ENCODE peak calls at places on chromosomes 2 and 18, in six cellular contexts. One of them, this sample, is unnamed.

GRCh38 chr18:31489311-31489710 is 8.7 kb upstream of the DSG2 start:
- DNase-seq in activated CD4-positive, alpha-beta T cell treated with anti-CD3 and anti-CD28 coated beads, Interleukin-2, amount 50 U/mL, for 24 hours: no peak
- DNase-seq in memory B cell: no peak
- DNase-seq in tibial artery: no peak
- DNase-seq in A549: no peak
- DNase-seq in iris pigment epithelial cell: peak; percentile 12
- DNase-seq in this sample: no peak

GRCh38 chr18:58005885-58006523 is 38.0 kb upstream of the NEDD4L start:
- DNase-seq in activated CD4-positive, alpha-beta T cell treated with anti-CD3 and anti-CD28 coated beads, Interleukin-2, amount 50 U/mL, for 24 hours: no peak
- DNase-seq in memory B cell: no peak
- DNase-seq in tibial artery: no peak
- DNase-seq in A549: no peak
- DNase-seq in iris pigment epithelial cell: peak; percentile 34
- DNase-seq in this sample: no peak

GRCh38 chr18:69935319-69936190 is 12.1 kb downstream of the CD226 start:
- DNase-seq in activated CD4-positive, alpha-beta T cell treated with anti-CD3 and anti-CD28 coated beads, Interleukin-2, amount 50 U/mL, for 24 hours: peak; percentile 48
- DNase-seq in memory B cell: no peak
- DNase-seq in tibial artery: no peak
- DNase-seq in A549: no peak
- DNase-seq in iris pigment epithelial cell: no peak
- DNase-seq in this sample: no peak

GRCh38 chr2:238636269-238637073 is 209.7 kb downstream of the ASB1 start:
- DNase-seq in activated CD4-positive, alpha-beta T cell treated with anti-CD3 and anti-CD28 coated beads, Interleukin-2, amount 50 U/mL, for 24 hours: no peak
- DNase-seq in memory B cell: no peak
- DNase-seq in tibial artery: no peak
- DNase-seq in A549: no peak
- DNase-seq in iris pigment epithelial cell: no peak
- DNase-seq in this sample: no peak

GRCh38 chr2:29526587-29527586 is 394.5 kb downstream of the ALK start:
- DNase-seq in activated CD4-positive, alpha-beta T cell treated with anti-CD3 and anti-CD28 coated beads, Interleukin-2, amount 50 U/mL, for 24 hours: no peak
- DNase-seq in memory B cell: no peak
- DNase-seq in tibial artery: no peak
- DNase-seq in A549: no peak
- DNase-seq in iris pigment epithelial cell: no peak
- DNase-seq in this sample: no peak

GRCh38 chr2:155815851-155816250 is 516.7 kb downstream of the NR4A2 start:
- DNase-seq in activated CD4-positive, alpha-beta T cell treated with anti-CD3 and anti-CD28 coated beads, Interleukin-2, amount 50 U/mL, for 24 hours: no peak
- DNase-seq in memory B cell: no peak
- DNase-seq in tibial artery: no peak
- DNase-seq in A549: peak; percentile 18
- DNase-seq in iris pigment epithelial cell: peak; percentile 18
- DNase-seq in this sample: no peak

GRCh38 chr2:181977661-181978350 is 7.8 kb upstream of the PPP1R1C start:
- DNase-seq in activated CD4-positive, alpha-beta T cell treated with anti-CD3 and anti-CD28 coated beads, Interleukin-2, amount 50 U/mL, for 24 hours: no peak
- DNase-seq in memory B cell: no peak
- DNase-seq in tibial artery: no peak
- DNase-seq in A549: peak; percentile 45
- DNase-seq in iris pigment epithelial cell: peak; percentile 70
- DNase-seq in this sample: no peak

GRCh38 chr18:75105551-75106254 is 103.2 kb downstream of the PTGR3 start:
- DNase-seq in activated CD4-positive, alpha-beta T cell treated with anti-CD3 and anti-CD28 coated beads, Interleukin-2, amount 50 U/mL, for 24 hours: no peak
- DNase-seq in memory B cell: no peak
- DNase-seq in tibial artery: no peak
- DNase-seq in A549: no peak
- DNase-seq in iris pigment epithelial cell: no peak
- DNase-seq in this sample: no peak

GRCh38 chr2:120617055-120617454 is 118.6 kb upstream of the GLI2 start:
- DNase-seq in activated CD4-positive, alpha-beta T cell treated with anti-CD3 and anti-CD28 coated beads, Interleukin-2, amount 50 U/mL, for 24 hours: no peak
- DNase-seq in memory B cell: no peak
- DNase-seq in tibial artery: no peak
- DNase-seq in A549: no peak
- DNase-seq in iris pigment epithelial cell: no peak
- DNase-seq in this sample: no peak

GRCh38 chr2:85709385-85709784 is 15.2 kb downstream of the GNLY start:
- DNase-seq in activated CD4-positive, alpha-beta T cell treated with anti-CD3 and anti-CD28 coated beads, Interleukin-2, amount 50 U/mL, for 24 hours: no peak
- DNase-seq in memory B cell: no peak
- DNase-seq in tibial artery: peak; percentile 63
- DNase-seq in A549: no peak
- DNase-seq in iris pigment epithelial cell: peak; percentile 67
- DNase-seq in this sample: peak; percentile 65

GRCh38 chr2:233252227-233252626 is 754 bp downstream of the ATG16L1 start:
- DNase-seq in activated CD4-positive, alpha-beta T cell treated with anti-CD3 and anti-CD28 coated beads, Interleukin-2, amount 50 U/mL, for 24 hours: no peak
- DNase-seq in memory B cell: no peak
- DNase-seq in tibial artery: no peak
- DNase-seq in A549: no peak
- DNase-seq in iris pigment epithelial cell: no peak
- DNase-seq in this sample: no peak

GRCh38 chr2:78431241-78431640 is 594.3 kb upstream of the REG3G start:
- DNase-seq in activated CD4-positive, alpha-beta T cell treated with anti-CD3 and anti-CD28 coated beads, Interleukin-2, amount 50 U/mL, for 24 hours: no peak
- DNase-seq in memory B cell: no peak
- DNase-seq in tibial artery: no peak
- DNase-seq in A549: peak; percentile 3
- DNase-seq in iris pigment epithelial cell: no peak
- DNase-seq in this sample: no peak

GRCh38 chr2:47008381-47009280 is 93.0 kb upstream of the MCFD2 start:
- DNase-seq in activated CD4-positive, alpha-beta T cell treated with anti-CD3 and anti-CD28 coated beads, Interleukin-2, amount 50 U/mL, for 24 hours: no peak
- DNase-seq in memory B cell: no peak
- DNase-seq in tibial artery: peak; percentile 94
- DNase-seq in A549: no peak
- DNase-seq in iris pigment epithelial cell: peak; percentile 49
- DNase-seq in this sample: no peak

GRCh38 chr2:85547089-85547858 is 8.3 kb downstream of the MAT2A start:
- DNase-seq in activated CD4-positive, alpha-beta T cell treated with anti-CD3 and anti-CD28 coated beads, Interleukin-2, amount 50 U/mL, for 24 hours: no peak
- DNase-seq in memory B cell: no peak
- DNase-seq in tibial artery: no peak
- DNase-seq in A549: no peak
- DNase-seq in iris pigment epithelial cell: no peak
- DNase-seq in this sample: no peak

GRCh38 chr18:808086-808485 is 4.0 kb downstream of the YES1 start:
- DNase-seq in activated CD4-positive, alpha-beta T cell treated with anti-CD3 and anti-CD28 coated beads, Interleukin-2, amount 50 U/mL, for 24 hours: no peak
- DNase-seq in memory B cell: no peak
- DNase-seq in tibial artery: no peak
- DNase-seq in A549: no peak
- DNase-seq in iris pigment epithelial cell: peak; percentile 31
- DNase-seq in this sample: no peak

GRCh38 chr18:35408843-35409261 is 31.7 kb upstream of the ZNF396 start:
- DNase-seq in activated CD4-positive, alpha-beta T cell treated with anti-CD3 and anti-CD28 coated beads, Interleukin-2, amount 50 U/mL, for 24 hours: no peak
- DNase-seq in memory B cell: no peak
- DNase-seq in tibial artery: no peak
- DNase-seq in A549: no peak
- DNase-seq in iris pigment epithelial cell: no peak
- DNase-seq in this sample: no peak

GRCh38 chr18:56747857-56748256 is 96.7 kb downstream of the WDR7 start:
- DNase-seq in activated CD4-positive, alpha-beta T cell treated with anti-CD3 and anti-CD28 coated beads, Interleukin-2, amount 50 U/mL, for 24 hours: no peak
- DNase-seq in memory B cell: no peak
- DNase-seq in tibial artery: no peak
- DNase-seq in A549: no peak
- DNase-seq in iris pigment epithelial cell: no peak
- DNase-seq in this sample: no peak

GRCh38 chr18:50138181-50139064 is 56.5 kb downstream of the MYO5B start:
- DNase-seq in activated CD4-positive, alpha-beta T cell treated with anti-CD3 and anti-CD28 coated beads, Interleukin-2, amount 50 U/mL, for 24 hours: no peak
- DNase-seq in memory B cell: no peak
- DNase-seq in tibial artery: no peak
- DNase-seq in A549: no peak
- DNase-seq in iris pigment epithelial cell: peak; percentile 38
- DNase-seq in this sample: no peak

GRCh38 chr2:37775908-37776250 is 104.4 kb upstream of the CDC42EP3 start:
- DNase-seq in activated CD4-positive, alpha-beta T cell treated with anti-CD3 and anti-CD28 coated beads, Interleukin-2, amount 50 U/mL, for 24 hours: no peak
- DNase-seq in memory B cell: no peak
- DNase-seq in tibial artery: no peak
- DNase-seq in A549: no peak
- DNase-seq in iris pigment epithelial cell: peak; percentile 74
- DNase-seq in this sample: no peak

GRCh38 chr18:23038712-23039111 is 96.6 kb upstream of the CABLES1 start:
- DNase-seq in activated CD4-positive, alpha-beta T cell treated with anti-CD3 and anti-CD28 coated beads, Interleukin-2, amount 50 U/mL, for 24 hours: no peak
- DNase-seq in memory B cell: no peak
- DNase-seq in tibial artery: no peak
- DNase-seq in A549: peak; percentile 27
- DNase-seq in iris pigment epithelial cell: peak; percentile 49
- DNase-seq in this sample: no peak

GRCh38 chr2:207311316-207312005 is 145.7 kb upstream of the KLF7 start:
- DNase-seq in activated CD4-positive, alpha-beta T cell treated with anti-CD3 and anti-CD28 coated beads, Interleukin-2, amount 50 U/mL, for 24 hours: no peak
- DNase-seq in memory B cell: no peak
- DNase-seq in tibial artery: peak; percentile 67
- DNase-seq in A549: peak; percentile 65
- DNase-seq in iris pigment epithelial cell: peak; percentile 99
- DNase-seq in this sample: no peak

GRCh38 chr2:43174368-43175186 is 51.8 kb downstream of the ZFP36L2 start:
- DNase-seq in activated CD4-positive, alpha-beta T cell treated with anti-CD3 and anti-CD28 coated beads, Interleukin-2, amount 50 U/mL, for 24 hours: peak; percentile 41
- DNase-seq in memory B cell: peak; percentile 78
- DNase-seq in tibial artery: no peak
- DNase-seq in A549: no peak
- DNase-seq in iris pigment epithelial cell: no peak
- DNase-seq in this sample: no peak

GRCh38 chr18:60053747-60054304 is 154.0 kb downstream of the PMAIP1 start:
- DNase-seq in activated CD4-positive, alpha-beta T cell treated with anti-CD3 and anti-CD28 coated beads, Interleukin-2, amount 50 U/mL, for 24 hours: no peak
- DNase-seq in memory B cell: no peak
- DNase-seq in tibial artery: no peak
- DNase-seq in A549: peak; percentile 94
- DNase-seq in iris pigment epithelial cell: peak; percentile 95
- DNase-seq in this sample: no peak

GRCh38 chr2:53811601-53812000 is 24.8 kb downstream of the ERLEC1 start:
- DNase-seq in activated CD4-positive, alpha-beta T cell treated with anti-CD3 and anti-CD28 coated beads, Interleukin-2, amount 50 U/mL, for 24 hours: no peak
- DNase-seq in memory B cell: no peak
- DNase-seq in tibial artery: no peak
- DNase-seq in A549: no peak
- DNase-seq in iris pigment epithelial cell: no peak
- DNase-seq in this sample: no peak

GRCh38 chr2:147008481-147008880 is 836.3 kb upstream of the ACVR2A start:
- DNase-seq in activated CD4-positive, alpha-beta T cell treated with anti-CD3 and anti-CD28 coated beads, Interleukin-2, amount 50 U/mL, for 24 hours: no peak
- DNase-seq in memory B cell: no peak
- DNase-seq in tibial artery: no peak
- DNase-seq in A549: no peak
- DNase-seq in iris pigment epithelial cell: no peak
- DNase-seq in this sample: no peak

GRCh38 chr2:151880586-151880985 is 52.4 kb upstream of the ARL5A start:
- DNase-seq in activated CD4-positive, alpha-beta T cell treated with anti-CD3 and anti-CD28 coated beads, Interleukin-2, amount 50 U/mL, for 24 hours: no peak
- DNase-seq in memory B cell: no peak
- DNase-seq in tibial artery: no peak
- DNase-seq in A549: no peak
- DNase-seq in iris pigment epithelial cell: no peak
- DNase-seq in this sample: no peak

GRCh38 chr2:201933792-201934229 is 99.8 kb upstream of the FZD7 start:
- DNase-seq in activated CD4-positive, alpha-beta T cell treated with anti-CD3 and anti-CD28 coated beads, Interleukin-2, amount 50 U/mL, for 24 hours: no peak
- DNase-seq in memory B cell: no peak
- DNase-seq in tibial artery: no peak
- DNase-seq in A549: no peak
- DNase-seq in iris pigment epithelial cell: peak; percentile 8
- DNase-seq in this sample: no peak

GRCh38 chr18:62109676-62110075 is 77.2 kb downstream of the PIGN start:
- DNase-seq in activated CD4-positive, alpha-beta T cell treated with anti-CD3 and anti-CD28 coated beads, Interleukin-2, amount 50 U/mL, for 24 hours: no peak
- DNase-seq in memory B cell: no peak
- DNase-seq in tibial artery: no peak
- DNase-seq in A549: no peak
- DNase-seq in iris pigment epithelial cell: no peak
- DNase-seq in this sample: no peak

GRCh38 chr18:33264566-33264965 is 176.0 kb downstream of the CCDC178 start:
- DNase-seq in activated CD4-positive, alpha-beta T cell treated with anti-CD3 and anti-CD28 coated beads, Interleukin-2, amount 50 U/mL, for 24 hours: no peak
- DNase-seq in memory B cell: no peak
- DNase-seq in tibial artery: no peak
- DNase-seq in A549: no peak
- DNase-seq in iris pigment epithelial cell: peak; percentile 0
- DNase-seq in this sample: no peak

GRCh38 chr18:59022167-59022945 is 117.3 kb upstream of the SEC11C start:
- DNase-seq in activated CD4-positive, alpha-beta T cell treated with anti-CD3 and anti-CD28 coated beads, Interleukin-2, amount 50 U/mL, for 24 hours: no peak
- DNase-seq in memory B cell: no peak
- DNase-seq in tibial artery: peak; percentile 72
- DNase-seq in A549: no peak
- DNase-seq in iris pigment epithelial cell: peak; percentile 19
- DNase-seq in this sample: no peak